ENCODE peak calls at places on chromosome 13, in four cellular contexts. M is Panc1, V is spleen, O is GM23338. L is an unnamed sample.

GRCh38 chr13:45055902-45056648 is 64.2 kb upstream of the GTF2F2 start:
- DNase-seq in V (no peak), O (no peak), M (no peak), L (no peak)

GRCh38 chr13:94947965-94948371 is 235.6 kb upstream of the SOX21 start:
- DNase-seq in V (no peak), M (no peak), O (peak; percentile 50), L (no peak)

GRCh38 chr13:48000559-48001126 is 430 bp downstream of the SUCLA2 start:
- DNase-seq in O (peak; percentile 50), M (no peak), V (no peak), L (no peak)

GRCh38 chr13:111265006-111265700 is 55.3 kb upstream of the TEX29 start:
- DNase-seq in V (no peak), O (no peak), M (no peak), L (no peak)

GRCh38 chr13:95643814-95644598 is 500 bp downstream of the DZIP1 start:
- DNase-seq in M (no peak), O (peak; percentile 69), V (peak; percentile 78), L (no peak)

GRCh38 chr13:32535748-32536147 is 2.8 kb downstream of the N4BP2L2 start:
- DNase-seq in V (no peak), O (no peak), M (no peak), L (no peak)

GRCh38 chr13:25904830-25905229 is 147.0 kb downstream of the SHISA2 start:
- DNase-seq in M (no peak), O (no peak), V (no peak), L (no peak)

GRCh38 chr13:31638577-31638976 is 100.7 kb upstream of the RXFP2 start:
- DNase-seq in V (no peak), M (no peak), O (no peak), L (no peak)

GRCh38 chr13:76886292-76887061 is at the start of gene KCTD12:
- DNase-seq in M (no peak), V (peak; percentile 96), O (peak; percentile 82), L (peak; percentile 93)

GRCh38 chr13:37476874-37477273 is 121.7 kb downstream of the POSTN start:
- DNase-seq in M (no peak), V (no peak), O (no peak), L (no peak)

DNA sequence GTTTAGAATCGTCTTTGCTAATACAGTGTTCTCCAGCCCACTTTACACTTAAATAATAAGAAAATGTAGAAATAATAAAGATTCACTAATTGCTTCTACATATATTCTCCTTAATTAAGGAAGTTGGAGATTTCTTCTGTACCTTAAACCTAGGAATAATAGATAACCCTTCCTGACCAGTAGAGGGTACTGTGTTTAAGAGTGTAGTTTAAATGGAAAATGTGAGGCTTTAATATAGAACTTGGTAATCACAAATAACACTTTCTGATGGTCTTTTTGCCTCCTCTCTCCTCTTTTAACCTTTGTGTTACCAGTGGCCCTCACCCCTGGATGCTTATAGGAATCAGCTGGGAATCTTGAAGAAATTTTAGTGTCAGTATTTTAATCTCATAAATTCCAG is 20.7 kb downstream of the POMP start:
- DNase-seq in M (no peak), V (no peak), O (peak; percentile 42), L (no peak)
- TF ChIP-seq POLR2AphosphoS5 in M (no peak), V (no peak), O (no peak), L (no peak)

GRCh38 chr13:51825165-51825592 is 19.8 kb downstream of the TMEM272 start:
- DNase-seq in V (no peak), O (no peak), M (no peak), L (no peak)

GRCh38 chr13:51822106-51822840 is 18.3 kb upstream of the DHRS12 start:
- DNase-seq in M (no peak), O (no peak), V (no peak), L (no peak)

GRCh38 chr13:51825681-51826254 is 19.2 kb downstream of the TMEM272 start:
- DNase-seq in M (no peak), O (no peak), V (no peak), L (no peak)

GRCh38 chr13:51823351-51823750 is 19.4 kb upstream of the DHRS12 start:
- DNase-seq in M (no peak), V (no peak), O (no peak), L (no peak)

GRCh38 chr13:51823861-51824260 is 19.9 kb upstream of the DHRS12 start:
- DNase-seq in O (no peak), V (no peak), M (no peak), L (no peak)
- H3K4me1 ChIP-seq in O (peaks cover 8% of the 10 kb centered on the region), V (peaks cover 98% of the 10 kb centered on the region), M (no peaks in the 10 kb centered on the region), L (peaks cover 32% of the 10 kb centered on the region)

GRCh38 chr13:114196629-114197028 is 17.6 kb downstream of the CFAP97D2 start:
- DNase-seq in O (no peak), M (no peak), V (no peak), L (no peak)
- H3K4me3 ChIP-seq in O (no peak overlapping the region), M (no peak overlapping the region), V (no peak overlapping the region), L (no peak overlapping the region)

GRCh38 chr13:73757471-73758233 is 376.6 kb downstream of the KLF12 start:
- DNase-seq in M (no peak), O (no peak), V (no peak), L (no peak)
- TF ChIP-seq POLR2AphosphoS5 in M (no peak), O (no peak), V (no peak), L (no peak)

GRCh38 chr13:41001695-41002094 is 17.4 kb downstream of the ELF1 start:
- DNase-seq in O (no peak), M (no peak), V (no peak), L (no peak)
- H3K4me1 ChIP-seq in O (peaks cover 7% of the 10 kb centered on the region), M (peaks cover 19% of the 10 kb centered on the region), V (peaks cover 97% of the 10 kb centered on the region), L (peaks cover 59% of the 10 kb centered on the region)

GRCh38 chr13:21733475-21734311 is 62.8 kb downstream of the FGF9 start:
- DNase-seq in O (peak; percentile 19), M (no peak), V (no peak), L (peak; percentile 20)

GRCh38 chr13:21738636-21739035 is 67.8 kb downstream of the FGF9 start:
- DNase-seq in O (no peak), V (no peak), M (no peak), L (no peak)

GRCh38 chr13:21734961-21735360 is 64.1 kb downstream of the FGF9 start:
- DNase-seq in M (no peak), V (no peak), O (no peak), L (peak; percentile 80)

GRCh38 chr13:21736926-21737325 is 66.1 kb downstream of the FGF9 start:
- DNase-seq in O (peak; percentile 15), V (no peak), M (no peak), L (peak; percentile 32)

DNA sequence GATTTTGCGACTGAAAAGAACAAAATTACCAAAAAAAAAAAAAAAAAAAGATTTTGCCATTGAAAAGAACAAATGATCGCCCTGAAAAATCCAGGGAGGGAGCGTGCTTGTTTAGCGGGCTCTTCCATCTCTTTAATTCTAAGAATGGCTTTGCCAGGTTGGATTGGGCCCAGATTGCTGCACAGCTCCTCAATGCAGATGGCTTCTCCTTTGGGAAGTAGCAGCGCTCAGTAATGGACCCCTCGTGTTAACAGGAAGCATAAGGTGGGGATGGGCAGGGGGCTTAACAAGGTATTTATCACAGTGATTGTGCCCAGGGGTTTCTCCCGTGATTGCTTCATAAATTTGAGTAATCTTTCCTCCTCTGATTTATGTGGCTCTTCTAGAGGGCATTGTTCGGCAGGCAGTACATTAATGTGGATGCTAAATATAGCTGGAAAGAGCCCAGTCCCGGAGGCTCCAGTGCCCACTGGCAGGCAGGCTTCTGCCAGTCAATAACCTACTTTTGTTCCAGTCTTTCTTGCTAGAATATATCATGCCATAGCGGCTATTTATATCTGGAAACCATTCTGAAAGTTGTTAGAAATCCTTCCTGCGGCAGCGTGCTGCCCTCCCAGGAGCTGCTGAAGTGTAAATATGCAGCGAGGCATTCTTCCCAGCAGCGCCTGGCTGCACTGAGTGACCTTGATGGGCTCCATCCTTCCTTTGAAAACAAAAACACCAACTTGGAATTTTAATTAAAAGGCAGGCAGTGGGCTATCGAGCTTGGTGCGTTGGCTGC is 64.9 kb downstream of the FGF9 start:
- DNase-seq in O (peak; percentile 12), M (no peak), V (no peak), L (no peak)
- H3K4me3 ChIP-seq in O (no peak overlapping the region), M (no peak overlapping the region), V (no peak overlapping the region), L (peak overlapping the region; percentile 7)

DNA sequence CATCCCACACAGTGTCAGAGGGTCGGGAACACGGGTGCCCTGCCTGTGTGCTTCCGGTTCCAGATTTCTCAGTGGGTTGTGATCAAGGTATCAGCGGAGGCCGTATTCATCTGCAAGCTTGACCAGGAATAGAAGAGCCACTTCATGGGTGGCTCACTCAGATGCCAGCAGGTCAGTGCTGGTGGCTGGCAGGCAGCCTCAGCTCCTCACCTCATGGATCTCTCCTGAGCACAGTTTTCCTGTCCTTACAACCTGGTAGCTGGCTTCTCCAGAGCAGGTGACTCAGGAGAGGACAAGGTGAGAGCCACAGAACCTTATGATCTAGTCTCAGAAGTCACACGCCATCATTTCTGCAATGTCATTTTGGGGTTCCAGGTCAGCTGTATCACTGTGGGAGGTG is 44.8 kb upstream of the SPATA13 start:
- DNase-seq in V (no peak), M (no peak), O (no peak), L (no peak)
- TF ChIP-seq POLR2AphosphoS5 in V (no peak), M (no peak), O (no peak), L (no peak)

GRCh38 chr13:98202026-98202425 is 25.0 kb upstream of the RNF113B start:
- DNase-seq in M (no peak), V (no peak), O (no peak), L (no peak)
- H3K4me1 ChIP-seq in M (no peaks in the 10 kb centered on the region), V (no peaks in the 10 kb centered on the region), O (peaks cover 37% of the 10 kb centered on the region), L (peaks cover 9% of the 10 kb centered on the region)

DNA sequence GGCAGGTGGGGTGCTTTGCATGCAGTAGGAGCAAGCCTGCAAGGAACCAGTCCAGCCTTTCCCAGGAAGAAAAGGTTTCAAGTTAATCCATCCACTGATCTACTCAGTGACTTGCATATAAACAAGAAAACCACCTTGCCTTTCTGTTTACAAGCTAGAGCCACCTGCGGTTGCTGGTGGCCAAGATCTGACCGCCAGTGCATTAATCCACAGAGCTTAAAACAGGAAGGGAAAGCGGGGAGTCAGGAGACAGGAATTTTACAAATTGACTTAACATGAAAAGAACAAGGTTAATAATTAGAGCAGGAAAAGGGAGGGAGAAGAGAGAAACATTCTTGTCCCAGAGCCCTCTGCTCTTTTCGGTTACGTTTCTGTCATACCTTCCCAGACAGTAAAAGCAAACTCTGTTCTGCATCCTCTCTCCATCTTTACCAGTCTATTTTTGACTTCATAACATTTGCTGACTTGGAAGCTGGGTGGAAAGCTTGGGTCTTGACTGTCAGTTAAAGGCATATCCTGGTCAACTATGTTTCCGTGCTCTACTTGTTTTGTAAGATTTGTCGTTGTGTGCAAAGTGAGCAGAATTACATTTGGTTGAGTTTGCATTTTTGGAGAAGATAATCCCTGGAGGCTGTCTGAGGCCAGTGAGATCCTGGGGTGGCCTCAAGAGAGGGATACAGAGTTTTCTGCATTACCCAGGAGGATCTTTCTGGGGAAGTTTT is 760.6 kb downstream of the EFNB2 start:
- DNase-seq in M (no peak), O (peak; percentile 12), V (no peak), L (no peak)
- H3K4me3 ChIP-seq in M (no peak overlapping the region), O (no peak overlapping the region), V (no peak overlapping the region), L (no peak overlapping the region)

L was measured in vagina.